ENCODE peak calls at places on chromosomes 12 and 14, in ten cellular contexts. L is activated CD4-positive, alpha-beta memory T cell treated with anti-CD3 and anti-CD28 coated beads, Interleukin-2, amount 10 ng/mL, durations not matched to agents 7 days and 5 days; Z is naive B cell; A is mucosa of gallbladder; H is WTC11; C is HTR-8/SVneo; G is endothelial cell of umbilical vein; O is activated CD8-positive, alpha-beta T cell treated with anti-CD3 and anti-CD28 coated beads, Interleukin-2, amount 10 ng/mL, durations not matched to agents 7 days and 5 days; K is dermis microvascular lymphatic vessel endothelial cell; J is GM20000. D is an unnamed sample.

GRCh38 chr14:72916174-72916573 is 10.1 kb upstream of the DCAF4 start:
- DNase-seq in O (no peak), C (no peak), G (no peak), H (no peak), Z (no peak), L (no peak), A (no peak), J (no peak), K (no peak), D (no peak)

GRCh38 chr14:42654707-42655106 is 1048.0 kb downstream of the LRFN5 start:
- DNase-seq in Z (no peak), J (no peak), L (no peak), C (no peak), G (no peak), O (no peak), K (no peak), H (no peak), A (no peak), D (no peak)

GRCh38 chr12:64950899-64951298 is 126.5 kb downstream of the TBC1D30 start:
- DNase-seq in G (no peak), A (no peak), K (no peak), J (no peak), C (no peak), H (no peak), L (no peak), Z (no peak), O (no peak), D (no peak)

GRCh38 chr14:69643430-69644200 is 32.2 kb downstream of the SUSD6 start:
- DNase-seq in G (peak), O (no peak), Z (no peak), H (no peak), K (peak), A (peak), J (no peak), L (no peak), C (no peak), D (peak)

GRCh38 chr14:68982581-68982980 is 3.5 kb upstream of the ACTN1 start:
- DNase-seq in H (no peak), A (no peak), J (no peak), O (no peak), C (no peak), Z (no peak), G (no peak), K (no peak), L (no peak), D (no peak)

GRCh38 chr12:111010061-111010460 is 89.7 kb upstream of the MYL2 start:
- DNase-seq in Z (no peak), J (no peak), C (no peak), L (no peak), G (no peak), A (no peak), O (no peak), H (no peak), K (peak), D (no peak)

GRCh38 chr12:56565510-56566101 is 44.0 kb downstream of the RBMS2 start:
- DNase-seq in L (peak), Z (no peak), H (peak), J (peak), O (peak), K (peak), A (peak), C (no peak), G (peak), D (peak)

GRCh38 chr12:91493308-91493707 is 310.7 kb upstream of the DCN start:
- DNase-seq in O (no peak), G (peak), J (no peak), K (no peak), C (no peak), Z (no peak), L (no peak), H (no peak), A (no peak), D (no peak)

GRCh38 chr12:91920276-91920675 is 225.4 kb downstream of the BTG1 start:
- DNase-seq in H (no peak), L (no peak), K (no peak), A (no peak), G (peak), C (peak), J (no peak), O (no peak), Z (no peak), D (no peak)

GRCh38 chr12:31362759-31363415 is 36.9 kb upstream of the SINHCAF start:
- DNase-seq in L (peak), H (peak), Z (peak), A (no peak), G (no peak), J (peak), C (no peak), O (peak), K (no peak), D (peak)

GRCh38 chr14:56208520-56208919 is 90.3 kb downstream of the PELI2 start:
- DNase-seq in H (no peak), O (no peak), J (no peak), K (no peak), C (no peak), Z (no peak), G (no peak), A (no peak), L (no peak), D (no peak)

GRCh38 chr12:96177013-96177412 is 17.2 kb upstream of the ELK3 start:
- DNase-seq in A (no peak), L (peak), C (no peak), O (peak), Z (no peak), K (no peak), J (no peak), G (peak), H (no peak), D (no peak)

GRCh38 chr14:34571771-34572170 is 32.3 kb upstream of the EAPP start:
- DNase-seq in O (no peak), K (no peak), H (no peak), J (no peak), A (no peak), Z (no peak), G (no peak), L (no peak), C (no peak), D (no peak)

GRCh38 chr14:80004871-80005270 is 206.4 kb downstream of the DIO2 start:
- DNase-seq in L (no peak), J (no peak), G (no peak), O (no peak), H (no peak), C (no peak), K (no peak), A (no peak), Z (no peak), D (no peak)

GRCh38 chr12:90999946-91000345 is 4.8 kb downstream of the EPYC start:
- DNase-seq in A (no peak), Z (no peak), J (no peak), G (no peak), L (no peak), H (no peak), K (no peak), O (no peak), C (no peak), D (no peak)